ENCODE peak calls at places on chromosomes 6 and 20, in six cellular contexts. One of them, this sample, is unnamed.

GRCh38 chr6:35203680-35204079 is 10.1 kb upstream of the SCUBE3 start:
- DNase-seq in GM12878: no peak
- DNase-seq in HepG2: no peak
- DNase-seq in endothelial cell of umbilical vein: no peak
- DNase-seq in K562: no peak
- DNase-seq in A549: no peak
- DNase-seq in this sample: no peak

GRCh38 chr6:56766806-56767178 is 124.1 kb upstream of the DST start:
- DNase-seq in A549: no peak
- DNase-seq in GM12878: peak
- DNase-seq in HepG2: no peak
- DNase-seq in endothelial cell of umbilical vein: peak
- DNase-seq in K562: no peak
- DNase-seq in this sample: no peak

GRCh38 chr20:34201531-34201930 is 39.7 kb upstream of the ASIP start:
- DNase-seq in A549: no peak
- DNase-seq in GM12878: no peak
- DNase-seq in endothelial cell of umbilical vein: no peak
- DNase-seq in K562: no peak
- DNase-seq in HepG2: no peak
- DNase-seq in this sample: no peak

GRCh38 chr6:138724015-138724414 is 49.6 kb upstream of the CCDC28A start:
- DNase-seq in A549: no peak
- DNase-seq in HepG2: peak
- DNase-seq in endothelial cell of umbilical vein: peak
- DNase-seq in GM12878: no peak
- DNase-seq in K562: no peak
- DNase-seq in this sample: peak

GRCh38 chr6:15796130-15796766 is 133.4 kb upstream of the DTNBP1 start:
- DNase-seq in endothelial cell of umbilical vein: no peak
- DNase-seq in HepG2: no peak
- DNase-seq in GM12878: no peak
- DNase-seq in K562: no peak
- DNase-seq in A549: no peak
- DNase-seq in this sample: no peak

GRCh38 chr20:41424546-41424945 is 57.9 kb upstream of the EMILIN3 start:
- DNase-seq in K562: no peak
- DNase-seq in HepG2: no peak
- DNase-seq in endothelial cell of umbilical vein: no peak
- DNase-seq in A549: no peak
- DNase-seq in GM12878: no peak
- DNase-seq in this sample: no peak

GRCh38 chr6:12992770-12993169 is 276.2 kb downstream of the PHACTR1 start:
- DNase-seq in endothelial cell of umbilical vein: no peak
- DNase-seq in A549: no peak
- DNase-seq in HepG2: no peak
- DNase-seq in K562: no peak
- DNase-seq in GM12878: no peak
- DNase-seq in this sample: no peak

GRCh38 chr6:157831424-157832249 is 8.6 kb downstream of the SNX9 start:
- DNase-seq in endothelial cell of umbilical vein: no peak
- DNase-seq in HepG2: no peak
- DNase-seq in GM12878: no peak
- DNase-seq in K562: no peak
- DNase-seq in A549: no peak
- DNase-seq in this sample: no peak

GRCh38 chr6:152783217-152783878 is 32.8 kb downstream of the VIP start:
- DNase-seq in K562: no peak
- DNase-seq in GM12878: no peak
- DNase-seq in endothelial cell of umbilical vein: peak
- DNase-seq in HepG2: no peak
- DNase-seq in A549: no peak
- DNase-seq in this sample: no peak

GRCh38 chr6:3577517-3577916 is 120.7 kb upstream of the SLC22A23 start:
- DNase-seq in endothelial cell of umbilical vein: no peak
- DNase-seq in A549: no peak
- DNase-seq in K562: peak
- DNase-seq in GM12878: no peak
- DNase-seq in HepG2: no peak
- DNase-seq in this sample: no peak

GRCh38 chr6:36963451-36964290 is 9.1 kb downstream of the PI16 start:
- DNase-seq in endothelial cell of umbilical vein: no peak
- DNase-seq in GM12878: no peak
- DNase-seq in K562: no peak
- DNase-seq in A549: no peak
- DNase-seq in HepG2: no peak
- DNase-seq in this sample: no peak

GRCh38 chr6:71288228-71289038 is at the start of gene OGFRL1:
- DNase-seq in HepG2: peak
- DNase-seq in GM12878: no peak
- DNase-seq in K562: no peak
- DNase-seq in A549: peak
- DNase-seq in endothelial cell of umbilical vein: peak
- DNase-seq in this sample: peak

GRCh38 chr6:163764565-163764964 is 350.0 kb downstream of the QKI start:
- DNase-seq in endothelial cell of umbilical vein: no peak
- DNase-seq in A549: no peak
- DNase-seq in K562: no peak
- DNase-seq in HepG2: no peak
- DNase-seq in GM12878: no peak
- DNase-seq in this sample: no peak

GRCh38 chr6:63352587-63353281 is 33.0 kb upstream of the LGSN start:
- DNase-seq in endothelial cell of umbilical vein: peak
- DNase-seq in GM12878: peak
- DNase-seq in HepG2: peak
- DNase-seq in K562: no peak
- DNase-seq in A549: peak
- DNase-seq in this sample: peak

GRCh38 chr6:39847216-39847615 is 55.0 kb downstream of the DAAM2 start:
- DNase-seq in GM12878: no peak
- DNase-seq in A549: no peak
- DNase-seq in endothelial cell of umbilical vein: no peak
- DNase-seq in HepG2: no peak
- DNase-seq in K562: no peak
- DNase-seq in this sample: no peak

GRCh38 chr20:47558295-47558694 is 56.6 kb downstream of the NCOA3 start:
- DNase-seq in GM12878: no peak
- DNase-seq in endothelial cell of umbilical vein: no peak
- DNase-seq in K562: no peak
- DNase-seq in HepG2: no peak
- DNase-seq in A549: no peak
- DNase-seq in this sample: no peak

GRCh38 chr6:166957087-166957804 is 896 bp upstream of the RNASET2 start:
- DNase-seq in K562: peak
- DNase-seq in A549: no peak
- DNase-seq in HepG2: peak
- DNase-seq in endothelial cell of umbilical vein: no peak
- DNase-seq in GM12878: no peak
- DNase-seq in this sample: peak

GRCh38 chr6:72374864-72375263 is 247.0 kb upstream of the KCNQ5 start:
- DNase-seq in HepG2: peak
- DNase-seq in K562: no peak
- DNase-seq in A549: no peak
- DNase-seq in endothelial cell of umbilical vein: no peak
- DNase-seq in GM12878: no peak
- DNase-seq in this sample: no peak

GRCh38 chr20:5215592-5216304 is 88.9 kb downstream of the CDS2 start:
- DNase-seq in endothelial cell of umbilical vein: peak
- DNase-seq in K562: no peak
- DNase-seq in HepG2: no peak
- DNase-seq in A549: no peak
- DNase-seq in GM12878: no peak
- DNase-seq in this sample: no peak

GRCh38 chr6:115891704-115892225 is 168.9 kb downstream of the FRK start:
- DNase-seq in A549: no peak
- DNase-seq in endothelial cell of umbilical vein: no peak
- DNase-seq in K562: no peak
- DNase-seq in HepG2: no peak
- DNase-seq in GM12878: no peak
- DNase-seq in this sample: no peak

GRCh38 chr20:62837790-62838458 is 21.1 kb downstream of the COL9A3 start:
- DNase-seq in HepG2: peak
- DNase-seq in A549: no peak
- DNase-seq in K562: no peak
- DNase-seq in GM12878: no peak
- DNase-seq in endothelial cell of umbilical vein: no peak
- DNase-seq in this sample: peak

GRCh38 chr6:23455754-23456153 is 670.3 kb upstream of the NRSN1 start:
- DNase-seq in K562: no peak
- DNase-seq in A549: no peak
- DNase-seq in GM12878: no peak
- DNase-seq in endothelial cell of umbilical vein: no peak
- DNase-seq in HepG2: no peak
- DNase-seq in this sample: no peak

GRCh38 chr20:31666258-31667042 is 28.7 kb downstream of the COX4I2 start:
- DNase-seq in HepG2: no peak
- DNase-seq in K562: peak
- DNase-seq in endothelial cell of umbilical vein: no peak
- DNase-seq in GM12878: no peak
- DNase-seq in A549: no peak
- DNase-seq in this sample: peak

GRCh38 chr20:43662943-43663655 is 3.8 kb upstream of the MYBL2 start:
- DNase-seq in HepG2: no peak
- DNase-seq in GM12878: no peak
- DNase-seq in A549: peak
- DNase-seq in K562: no peak
- DNase-seq in endothelial cell of umbilical vein: no peak
- DNase-seq in this sample: no peak

GRCh38 chr20:38148328-38149102 is 16.6 kb downstream of the TGM2 start:
- DNase-seq in endothelial cell of umbilical vein: no peak
- DNase-seq in GM12878: no peak
- DNase-seq in K562: no peak
- DNase-seq in A549: no peak
- DNase-seq in HepG2: no peak
- DNase-seq in this sample: no peak

GRCh38 chr6:4687656-4687988 is 88.6 kb upstream of the CDYL start:
- DNase-seq in A549: no peak
- DNase-seq in endothelial cell of umbilical vein: no peak
- DNase-seq in HepG2: no peak
- DNase-seq in K562: no peak
- DNase-seq in GM12878: no peak
- DNase-seq in this sample: no peak

GRCh38 chr20:53413188-53413631 is 180.4 kb downstream of the ZNF217 start:
- DNase-seq in HepG2: peak
- DNase-seq in A549: peak
- DNase-seq in K562: peak
- DNase-seq in endothelial cell of umbilical vein: no peak
- DNase-seq in GM12878: peak
- DNase-seq in this sample: no peak

GRCh38 chr6:162343196-162343901 is 384.2 kb downstream of the PRKN start:
- DNase-seq in GM12878: no peak
- DNase-seq in HepG2: no peak
- DNase-seq in endothelial cell of umbilical vein: no peak
- DNase-seq in A549: peak
- DNase-seq in K562: no peak
- DNase-seq in this sample: no peak
- TF ChIP-seq MAX in GM12878: no peak
- TF ChIP-seq MAX in HepG2: no peak
- TF ChIP-seq MAX in endothelial cell of umbilical vein: no peak
- TF ChIP-seq MAX in A549: no peak
- TF ChIP-seq MAX in K562: no peak
- TF ChIP-seq MAX in this sample: no peak

DNA sequence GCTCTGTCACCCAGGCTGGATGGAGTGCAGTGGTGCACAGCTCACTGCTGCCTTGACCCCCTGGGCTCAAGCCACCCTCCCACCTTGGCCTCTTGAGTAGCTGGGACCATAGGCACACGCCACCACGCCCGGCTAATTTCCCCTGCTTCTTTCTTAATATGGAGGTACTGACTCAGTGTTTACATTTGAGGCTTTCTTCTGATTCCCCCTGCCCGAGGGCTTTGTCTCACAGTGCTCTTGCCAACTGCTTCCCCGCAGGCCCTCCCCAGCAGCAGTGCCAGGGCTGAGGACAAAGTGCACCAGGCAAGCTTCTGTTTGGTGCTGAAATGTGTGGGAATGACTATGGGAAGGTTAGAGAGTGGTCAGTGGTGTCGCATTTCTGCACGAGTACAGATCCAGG is 34.8 kb downstream of the NR2E1 start:
- DNase-seq in A549: peak
- DNase-seq in K562: no peak
- DNase-seq in HepG2: peak
- DNase-seq in endothelial cell of umbilical vein: no peak
- DNase-seq in GM12878: no peak
- DNase-seq in this sample: no peak
- TF ChIP-seq MYC in A549: no peak
- TF ChIP-seq MYC in K562: no peak
- TF ChIP-seq MYC in HepG2: no peak
- TF ChIP-seq MYC in endothelial cell of umbilical vein: no peak
- TF ChIP-seq MYC in GM12878: no peak
- TF ChIP-seq MYC in this sample: no peak

GRCh38 chr6:87408721-87409155 is 966 bp downstream of the CFAP206 start:
- DNase-seq in A549: no peak
- DNase-seq in HepG2: no peak
- DNase-seq in GM12878: no peak
- DNase-seq in endothelial cell of umbilical vein: no peak
- DNase-seq in K562: no peak
- DNase-seq in this sample: no peak

GRCh38 chr6:87407531-87407895 is 259 bp upstream of the CFAP206 start:
- DNase-seq in HepG2: no peak
- DNase-seq in K562: no peak
- DNase-seq in GM12878: no peak
- DNase-seq in endothelial cell of umbilical vein: peak
- DNase-seq in A549: no peak
- DNase-seq in this sample: no peak

GRCh38 chr6:87407896-87408720 is at the start of gene CFAP206:
- DNase-seq in HepG2: peak
- DNase-seq in GM12878: peak
- DNase-seq in endothelial cell of umbilical vein: peak
- DNase-seq in K562: peak
- DNase-seq in A549: peak
- DNase-seq in this sample: peak
- TF ChIP-seq CTCF in HepG2: peak
- TF ChIP-seq CTCF in GM12878: no peak
- TF ChIP-seq CTCF in endothelial cell of umbilical vein: no peak
- TF ChIP-seq CTCF in K562: peak
- TF ChIP-seq CTCF in A549: no peak
- TF ChIP-seq CTCF in this sample: peak

DNA sequence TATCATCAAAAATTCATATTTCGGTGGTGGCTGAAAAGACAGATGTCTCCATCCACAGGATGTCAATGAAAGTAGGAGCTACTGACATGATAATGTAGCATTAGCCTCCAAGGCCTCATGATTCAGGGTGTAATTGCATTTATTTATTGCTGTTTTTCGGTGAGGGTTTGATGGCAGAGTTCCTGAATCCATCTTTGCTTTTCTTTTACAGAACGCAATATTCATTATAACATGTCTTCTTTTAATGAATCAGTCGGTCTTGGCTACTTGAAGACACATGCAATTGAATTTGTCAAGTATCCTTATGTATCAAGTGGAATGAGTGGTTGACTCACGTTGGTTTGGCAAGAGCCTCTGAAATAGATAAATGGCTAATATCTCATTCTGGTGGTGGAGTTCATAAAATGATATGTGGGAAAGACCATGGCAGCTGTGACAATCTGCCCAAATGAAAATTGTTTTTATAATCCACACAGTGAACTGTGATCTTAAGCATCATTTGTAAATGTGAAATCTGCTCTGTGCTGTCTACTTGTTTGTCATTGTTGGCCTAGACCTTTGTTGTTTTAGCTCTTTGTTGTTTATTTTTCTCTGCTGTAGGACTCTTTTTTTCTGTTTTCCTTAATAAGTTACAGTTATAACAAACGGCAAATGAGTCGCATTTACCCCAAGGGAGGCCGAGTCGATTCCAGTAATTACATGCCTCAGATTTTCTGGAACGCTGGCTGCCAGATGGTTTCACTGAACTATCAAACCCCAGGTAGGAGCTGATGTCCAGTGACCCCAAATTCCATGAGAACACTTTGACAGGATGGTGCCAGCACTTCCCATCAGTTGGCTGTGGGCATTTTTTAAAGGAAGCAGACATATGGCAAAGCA is 105.7 kb upstream of the LAMP5 start:
- DNase-seq in GM12878: no peak
- DNase-seq in K562: no peak
- DNase-seq in A549: no peak
- DNase-seq in endothelial cell of umbilical vein: peak
- DNase-seq in HepG2: no peak
- DNase-seq in this sample: no peak
- TF ChIP-seq MAX in GM12878: no peak
- TF ChIP-seq MAX in K562: no peak
- TF ChIP-seq MAX in A549: no peak
- TF ChIP-seq MAX in endothelial cell of umbilical vein: no peak
- TF ChIP-seq MAX in HepG2: no peak
- TF ChIP-seq MAX in this sample: no peak

This sample was measured in NB4.